ENCODE peak calls at places on chromosomes 1 and 21, in seven cellular contexts. I is ovary; Z is body of pancreas; B is right atrium auricular region; V is CD4-positive, alpha-beta T cell; M is IMR-90; R is heart left ventricle. C is an unnamed sample.

GRCh38 chr1:93844262-93845045 is 34.6 kb downstream of the DNTTIP2 start:
- DNase-seq in I (no peak), Z (peak), B (no peak), V (no peak), M (peak), R (no peak), C (no peak)

GRCh38 chr1:224160171-224160682 is 22.8 kb upstream of the DEGS1 start:
- DNase-seq in I (no peak), Z (no peak), B (no peak), V (no peak), M (no peak), R (no peak), C (no peak)

GRCh38 chr1:36884029-36884701 is 150.2 kb downstream of the GRIK3 start:
- DNase-seq in I (no peak), Z (no peak), B (peak), V (no peak), M (no peak), R (no peak), C (no peak)

GRCh38 chr1:192846950-192847349 is 38.1 kb downstream of the RGS2 start:
- DNase-seq in I (no peak), Z (no peak), B (no peak), V (no peak), M (no peak), R (no peak), C (no peak)

GRCh38 chr1:207897188-207897587 is 13.7 kb downstream of the CD34 start:
- DNase-seq in I (no peak), Z (no peak), B (no peak), V (no peak), M (no peak), R (no peak), C (no peak)

GRCh38 chr1:4006676-4007374 is 106.8 kb upstream of the C1orf174 start:
- DNase-seq in I (no peak), Z (no peak), B (no peak), V (no peak), M (no peak), R (no peak), C (no peak)

GRCh38 chr1:26705788-26706237 is 10.0 kb downstream of the ARID1A start:
- DNase-seq in I (no peak), Z (peak), B (no peak), V (no peak), M (peak), R (no peak), C (no peak)

GRCh38 chr1:5596651-5597050 is 395.6 kb downstream of the NPHP4 start:
- DNase-seq in I (no peak), Z (no peak), B (peak), V (no peak), M (no peak), R (no peak), C (no peak)

GRCh38 chr1:151711940-151712339 is 4.7 kb downstream of the CELF3 start:
- DNase-seq in I (no peak), Z (peak), B (no peak), V (no peak), M (no peak), R (no peak), C (no peak)

GRCh38 chr1:172668097-172668496 is 9.2 kb downstream of the FASLG start:
- DNase-seq in I (no peak), Z (no peak), B (no peak), V (no peak), M (no peak), R (no peak), C (no peak)

GRCh38 chr1:12028248-12028647 is 8.9 kb downstream of the MIIP start:
- DNase-seq in I (no peak), Z (no peak), B (no peak), V (no peak), M (no peak), R (no peak), C (no peak)

GRCh38 chr1:40416709-40417108 is 33.6 kb upstream of the ZFP69B start:
- DNase-seq in I (no peak), Z (no peak), B (no peak), V (no peak), M (no peak), R (no peak), C (no peak)

GRCh38 chr1:161835963-161836362 is 69.8 kb downstream of the ATF6 start:
- DNase-seq in I (no peak), Z (no peak), B (no peak), V (no peak), M (peak), R (no peak), C (no peak)

GRCh38 chr1:23555949-23556640 is 3.2 kb downstream of the ID3 start:
- DNase-seq in I (peak), Z (peak), B (no peak), V (no peak), M (peak), R (peak), C (no peak)

GRCh38 chr1:169100208-169100882 is 6.1 kb upstream of the ATP1B1 start:
- DNase-seq in I (no peak), Z (peak), B (no peak), V (no peak), M (no peak), R (no peak), C (no peak)

GRCh38 chr1:204126941-204127340 is 24.9 kb downstream of the ETNK2 start:
- DNase-seq in I (no peak), Z (no peak), B (no peak), V (no peak), M (no peak), R (no peak), C (no peak)

GRCh38 chr21:35390013-35390776 is 341.1 kb upstream of the RUNX1 start:
- DNase-seq in I (no peak), Z (peak), B (no peak), V (no peak), M (peak), R (no peak), C (no peak)

GRCh38 chr1:163171826-163172225 is 30.9 kb downstream of the RGS5 start:
- DNase-seq in I (no peak), Z (no peak), B (no peak), V (no peak), M (no peak), R (no peak), C (no peak)

GRCh38 chr1:207049974-207050391 is 1.0 kb downstream of the YOD1 start:
- DNase-seq in I (no peak), Z (peak), B (no peak), V (peak), M (peak), R (no peak), C (no peak)

GRCh38 chr1:69315823-69316222 is 251.9 kb upstream of the LRRC7 start:
- DNase-seq in I (no peak), Z (no peak), B (no peak), V (no peak), M (no peak), R (no peak), C (no peak)

GRCh38 chr1:212062832-212063438 is 27.4 kb downstream of the DTL start:
- DNase-seq in I (no peak), Z (no peak), B (no peak), V (no peak), M (peak), R (no peak), C (no peak)

GRCh38 chr1:24987875-24988559 is 57.9 kb upstream of the RUNX3 start:
- DNase-seq in I (no peak), Z (no peak), B (no peak), V (no peak), M (no peak), R (no peak), C (no peak)

GRCh38 chr1:54995835-54996234 is 2.9 kb upstream of the BSND start:
- DNase-seq in I (no peak), Z (no peak), B (no peak), V (peak), M (no peak), R (no peak), C (no peak)

GRCh38 chr1:13994386-13994785 is 294.4 kb downstream of the PRDM2 start:
- DNase-seq in I (no peak), Z (no peak), B (no peak), V (no peak), M (no peak), R (no peak), C (no peak)

GRCh38 chr1:13996334-13996733 is 296.3 kb downstream of the PRDM2 start:
- DNase-seq in I (no peak), Z (no peak), B (no peak), V (no peak), M (no peak), R (no peak), C (no peak)

GRCh38 chr1:13990939-13991338 is 291.0 kb downstream of the PRDM2 start:
- DNase-seq in I (no peak), Z (no peak), B (no peak), V (no peak), M (no peak), R (no peak), C (no peak)

GRCh38 chr1:13992489-13993285 is 292.7 kb downstream of the PRDM2 start:
- DNase-seq in I (no peak), Z (no peak), B (no peak), V (no peak), M (no peak), R (no peak), C (no peak)
- TF ChIP-seq CTCF in I (no peak), Z (no peak), B (no peak), V (no peak), M (no peak), R (no peak), C (no peak)

GRCh38 chr1:120179420-120180348 is 3.4 kb upstream of the SEC22B start:
- DNase-seq in I (peak), Z (peak), B (no peak), V (no peak), M (peak), R (peak), C (peak)

GRCh38 chr1:120176092-120176855 is at the start of gene SEC22B:
- DNase-seq in I (peak), Z (peak), B (peak), V (peak), M (peak), R (peak), C (peak)

DNA sequence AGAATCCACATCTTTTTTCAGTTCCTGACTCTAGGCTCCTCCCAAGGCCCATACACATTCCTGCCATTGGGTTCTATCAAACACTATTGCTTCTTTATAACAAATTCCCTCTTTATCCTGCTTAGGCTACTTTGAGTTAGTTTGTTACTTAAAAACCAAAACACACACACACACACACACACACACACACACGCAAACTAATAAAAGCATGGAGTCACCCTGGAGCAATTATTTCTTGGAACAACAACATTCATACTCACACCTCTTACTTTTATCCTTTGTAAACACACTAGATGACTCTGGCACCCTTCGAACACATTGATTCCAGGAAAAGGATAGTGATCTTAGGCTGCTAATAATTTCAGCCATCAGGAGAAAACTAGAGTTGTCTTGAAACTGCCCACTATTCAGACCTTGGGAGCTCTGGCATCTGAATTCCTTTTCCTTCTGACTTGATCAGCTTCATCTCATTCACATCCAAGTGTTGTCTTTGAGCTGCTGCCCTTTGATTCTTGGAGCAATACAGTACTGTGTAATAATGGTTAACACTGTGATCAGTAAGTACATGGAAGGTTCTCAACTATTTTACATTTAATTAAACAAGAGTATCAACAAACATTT is 2.6 kb upstream of the SEC22B start:
- DNase-seq in I (no peak), Z (no peak), B (no peak), V (no peak), M (peak), R (no peak), C (no peak)
- TF ChIP-seq CTCF in I (no peak), Z (no peak), B (no peak), V (no peak), M (no peak), R (no peak), C (no peak)

GRCh38 chr1:222787746-222788145 is 27.1 kb upstream of the DISP1 start:
- DNase-seq in I (no peak), Z (no peak), B (no peak), V (no peak), M (no peak), R (no peak), C (no peak)

GRCh38 chr1:222788328-222789156 is 26.3 kb upstream of the DISP1 start:
- DNase-seq in I (no peak), Z (no peak), B (no peak), V (no peak), M (no peak), R (no peak), C (no peak)

GRCh38 chr1:222790520-222790919 is 24.3 kb upstream of the DISP1 start:
- DNase-seq in I (no peak), Z (no peak), B (no peak), V (no peak), M (no peak), R (no peak), C (no peak)

GRCh38 chr1:222791006-222791710 is 23.7 kb upstream of the DISP1 start:
- DNase-seq in I (no peak), Z (no peak), B (no peak), V (no peak), M (peak), R (no peak), C (no peak)

GRCh38 chr1:222790115-222790514 is 24.7 kb upstream of the DISP1 start:
- DNase-seq in I (no peak), Z (no peak), B (no peak), V (no peak), M (no peak), R (no peak), C (no peak)
- TF ChIP-seq CTCF in I (no peak), Z (no peak), B (no peak), V (no peak), M (no peak), R (no peak), C (no peak)

GRCh38 chr1:87331319-87332269 is 2.9 kb downstream of the LMO4 start:
- DNase-seq in I (peak), Z (peak), B (peak), V (peak), M (peak), R (peak), C (peak)
- TF ChIP-seq CTCF in I (no peak), Z (no peak), B (no peak), V (no peak), M (peak), R (no peak), C (no peak)

DNA sequence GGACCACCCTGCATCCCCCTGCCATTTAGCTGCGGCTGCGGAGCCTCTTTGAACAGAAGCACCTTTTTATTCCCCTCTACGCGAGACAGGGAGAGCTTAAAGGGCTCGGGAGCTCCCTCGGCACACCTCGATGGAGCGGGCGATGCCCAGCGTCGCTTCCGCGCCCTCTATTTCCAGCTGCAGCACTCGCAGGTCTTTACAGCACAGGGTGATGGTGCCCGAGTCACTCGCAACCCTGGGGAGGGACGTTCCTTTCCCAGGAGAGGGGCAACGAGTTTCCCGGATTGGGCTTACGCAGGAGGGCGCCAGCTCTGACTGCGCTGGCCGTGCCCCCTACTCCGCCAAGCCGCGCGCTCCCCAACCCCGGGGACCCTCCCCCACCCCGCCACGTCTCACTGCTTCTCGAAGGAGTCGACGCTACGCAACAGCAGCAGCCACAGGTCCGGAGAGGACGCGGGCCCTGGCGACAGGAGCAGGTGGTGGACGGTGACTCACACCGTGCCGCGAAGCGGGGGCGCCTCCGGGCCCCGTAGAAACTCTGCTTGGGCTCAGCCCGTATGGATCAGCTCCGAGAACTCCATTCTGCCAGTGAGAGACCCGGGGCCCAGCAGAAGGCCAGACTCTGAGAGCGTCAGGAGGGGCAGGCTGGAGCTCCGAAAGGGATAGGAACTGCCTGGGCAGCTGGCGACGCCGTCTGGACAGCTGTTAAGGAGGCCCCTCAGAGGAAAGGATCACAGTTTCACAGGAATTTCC is 5.8 kb upstream of the FAM167B start:
- DNase-seq in I (peak), Z (peak), B (peak), V (peak), M (peak), R (peak), C (peak)
- TF ChIP-seq CTCF in I (no peak), Z (no peak), B (no peak), V (no peak), M (peak), R (no peak), C (no peak)

C was measured in activated B cell treated with CpG ODN at 0.5 μM for 24 hours.